ENCODE peak calls at places on chromosomes 4 and X, in six cellular contexts. T is stimulated activated CD4-positive, alpha-beta T cell treated with anti-CD3 and anti-CD28 coated beads, Interleukin-2, amount 100 ng/mL, for 48 hours; B is lower lobe of right lung; W is kidney tubule cell; P is fibroblast of lung; R is upper lobe of left lung. G is an unnamed sample.

GRCh38 chrX:13317366-13317765 is 2.5 kb downstream of the ATXN3L start:
- DNase-seq in T (no peak), R (no peak), W (no peak), P (no peak), B (no peak), G (no peak)

GRCh38 chrX:4240541-4241194 is 527.2 kb upstream of the PRKX start:
- DNase-seq in B (no peak), R (no peak), P (no peak), T (no peak), W (peak; percentile 5), G (no peak)

GRCh38 chrX:98294310-98294709 is 1410.6 kb downstream of the RPA4 start:
- DNase-seq in T (no peak), B (no peak), R (no peak), P (no peak), W (no peak), G (no peak)

GRCh38 chr4:100420571-100420970 is 97.3 kb downstream of the EMCN start:
- DNase-seq in T (no peak), W (peak; percentile 6), P (peak; percentile 17), R (no peak), B (no peak), G (no peak)

GRCh38 chrX:119478504-119478903 is 10.3 kb downstream of the SLC25A5 start:
- DNase-seq in W (no peak), T (no peak), P (no peak), R (no peak), B (no peak), G (no peak)

GRCh38 chr4:1600811-1601532 is 83.1 kb downstream of the FAM53A start:
- DNase-seq in P (no peak), R (no peak), W (no peak), T (no peak), B (peak; percentile 43), G (no peak)

GRCh38 chr4:75028196-75028854 is 95.4 kb downstream of the PARM1 start:
- DNase-seq in R (peak; percentile 63), W (no peak), B (peak; percentile 51), P (no peak), T (no peak), G (no peak)

GRCh38 chr4:67565284-67565683 is 6.8 kb downstream of the STAP1 start:
- DNase-seq in T (no peak), B (no peak), W (no peak), P (peak; percentile 83), R (no peak), G (no peak)

GRCh38 chr4:57303012-57303751 is 193.0 kb upstream of the IGFBP7 start:
- DNase-seq in R (no peak), P (peak; percentile 33), W (no peak), T (no peak), B (no peak), G (no peak)

GRCh38 chr4:156999175-156999517 is 27.5 kb upstream of the PDGFC start:
- DNase-seq in P (peak; percentile 99), B (no peak), T (no peak), R (peak; percentile 66), W (peak; percentile 98), G (peak; percentile 59)

GRCh38 chrX:48076343-48076742 is 4.9 kb upstream of the ZNF630 start:
- DNase-seq in P (no peak), T (no peak), B (no peak), R (no peak), W (no peak), G (no peak)

GRCh38 chrX:119502727-119503483 is 34.7 kb downstream of the SLC25A5 start:
- DNase-seq in W (peak; percentile 72), T (no peak), P (peak; percentile 60), R (peak; percentile 79), B (peak; percentile 72), G (no peak)

GRCh38 chrX:15663439-15663838 is 1.2 kb downstream of the CLTRN start:
- DNase-seq in W (no peak), B (no peak), R (no peak), P (no peak), T (no peak), G (no peak)

GRCh38 chrX:13868481-13869040 is 51.7 kb upstream of the GPM6B start:
- DNase-seq in P (peak; percentile 47), W (no peak), B (no peak), R (no peak), T (no peak), G (no peak)

GRCh38 chr4:14636563-14636962 is 365.7 kb upstream of the CPEB2 start:
- DNase-seq in B (no peak), W (peak; percentile 5), P (no peak), T (no peak), R (no peak), G (no peak)

GRCh38 chr4:173752610-173753009 is 222.6 kb upstream of the HAND2 start:
- DNase-seq in T (peak; percentile 11), W (peak; percentile 9), B (no peak), P (no peak), R (no peak), G (no peak)

GRCh38 chrX:9339603-9340569 is 125.0 kb upstream of the TBL1X start:
- DNase-seq in R (no peak), P (no peak), T (no peak), W (no peak), B (no peak), G (no peak)

GRCh38 chrX:153708415-153708814 is 15.8 kb downstream of the BCAP31 start:
- DNase-seq in W (peak; percentile 94), R (peak; percentile 81), P (peak; percentile 82), T (no peak), B (peak; percentile 65), G (no peak)

GRCh38 chrX:23885803-23886202 is 21.9 kb downstream of the APOO start:
- DNase-seq in B (no peak), W (no peak), P (no peak), T (no peak), R (no peak), G (no peak)

GRCh38 chr4:159303435-159303834 is 200.6 kb downstream of the RAPGEF2 start:
- DNase-seq in R (no peak), T (no peak), W (no peak), B (no peak), P (no peak), G (no peak)

GRCh38 chrX:141341341-141341740 is 99.0 kb upstream of the SPANXC start:
- DNase-seq in W (peak; percentile 34), T (no peak), R (no peak), P (peak; percentile 88), B (no peak), G (no peak)

GRCh38 chr4:96154676-96155075 is 314.8 kb downstream of the PDHA2 start:
- DNase-seq in T (no peak), W (no peak), B (no peak), R (no peak), P (peak; percentile 71), G (no peak)

GRCh38 chr4:17968721-17969120 is 52.8 kb downstream of the LCORL start:
- DNase-seq in W (no peak), T (no peak), P (no peak), R (no peak), B (no peak), G (no peak)

GRCh38 chrX:100316987-100317386 is 93.1 kb downstream of the PCDH19 start:
- DNase-seq in T (no peak), R (peak; percentile 41), P (peak; percentile 21), B (peak; percentile 49), W (no peak), G (no peak)

GRCh38 chr4:148021706-148022105 is 289.8 kb downstream of the ARHGAP10 start:
- DNase-seq in B (no peak), P (no peak), R (no peak), T (no peak), W (no peak), G (no peak)

GRCh38 chr4:161702287-161702686 is 461.5 kb downstream of the FSTL5 start:
- DNase-seq in W (no peak), B (no peak), T (no peak), R (no peak), P (no peak), G (no peak)

GRCh38 chrX:77493677-77494553 is 46.7 kb downstream of the FGF16 start:
- DNase-seq in W (peak; percentile 70), P (peak; percentile 82), R (no peak), T (no peak), B (no peak), G (no peak)

GRCh38 chr4:42570221-42570620 is 86.7 kb downstream of the ATP8A1 start:
- DNase-seq in T (no peak), W (no peak), P (no peak), B (peak; percentile 66), R (peak; percentile 73), G (peak; percentile 63)

GRCh38 chrX:11558972-11559371 is 106.7 kb downstream of the ARHGAP6 start:
- DNase-seq in W (peak; percentile 20), P (no peak), B (peak; percentile 41), R (no peak), T (peak; percentile 33), G (no peak)

GRCh38 chr4:2320746-2321145 is 58.8 kb upstream of the MXD4 start:
- DNase-seq in B (no peak), P (no peak), W (no peak), R (peak; percentile 15), T (no peak), G (peak; percentile 7)

GRCh38 chrX:147183161-147183560 is 368.6 kb upstream of the CXorf51A start:
- DNase-seq in B (no peak), P (no peak), R (no peak), T (no peak), W (peak; percentile 73), G (no peak)

GRCh38 chrX:154352012-154352401 is 22.4 kb downstream of the FLNA start:
- DNase-seq in T (no peak), R (no peak), W (no peak), B (no peak), P (no peak), G (no peak)